ENCODE peak calls at places on chromosome 2, in four cellular contexts. X, D, R and L are unnamed samples.

GRCh38 chr2:171878481-171878993 is 15.5 kb downstream of the SLC25A12 start:
- DNase-seq in R (no peak), D (no peak), X (no peak), L (no peak)

GRCh38 chr2:238636269-238637073 is 209.7 kb downstream of the ASB1 start:
- DNase-seq in R (no peak), D (peak; percentile 8), X (no peak), L (peak; percentile 90)

GRCh38 chr2:222709191-222709891 is 37.9 kb downstream of the MOGAT1 start:
- DNase-seq in D (peak; percentile 98), X (peak; percentile 27), R (peak; percentile 53), L (peak; percentile 57)

GRCh38 chr2:48849770-48850169 is 94.2 kb upstream of the LHCGR start:
- DNase-seq in D (peak; percentile 58), X (no peak), R (no peak), L (no peak)

GRCh38 chr2:236873666-236874065 is 212.0 kb upstream of the COPS8 start:
- DNase-seq in R (no peak), D (no peak), X (no peak), L (no peak)

GRCh38 chr2:84858123-84858522 is 22.8 kb downstream of the TRABD2A start:
- DNase-seq in R (peak; percentile 54), X (no peak), D (no peak), L (no peak)

GRCh38 chr2:195498176-195498575 is 158.8 kb upstream of the SLC39A10 start:
- DNase-seq in D (no peak), X (peak; percentile 48), R (peak; percentile 60), L (no peak)

GRCh38 chr2:186558512-186559276 is 31.2 kb upstream of the ITGAV start:
- DNase-seq in R (no peak), X (no peak), D (no peak), L (no peak)

GRCh38 chr2:108268001-108268400 is 20.7 kb upstream of the SULT1C2 start:
- DNase-seq in D (peak; percentile 41), X (no peak), R (no peak), L (peak; percentile 60)

GRCh38 chr2:100018794-100019193 is 123.6 kb downstream of the AFF3 start:
- DNase-seq in R (no peak), X (no peak), D (peak; percentile 60), L (no peak)

GRCh38 chr2:157223624-157224205 is 33.8 kb upstream of the GALNT5 start:
- DNase-seq in D (no peak), R (no peak), X (no peak), L (no peak)

GRCh38 chr2:17863539-17863938 is 14.9 kb upstream of the KCNS3 start:
- DNase-seq in D (no peak), R (no peak), X (no peak), L (no peak)

GRCh38 chr2:75602724-75603342 is 42.1 kb upstream of the EVA1A start:
- DNase-seq in D (no peak), R (no peak), X (no peak), L (peak; percentile 66)

GRCh38 chr2:215188078-215188477 is 49.7 kb upstream of the ABCA12 start:
- DNase-seq in D (no peak), X (no peak), R (no peak), L (no peak)